ENCODE peak calls at places on chromosomes 2 and 18, in six cellular contexts. R, I, U, X, W and Z are unnamed samples.

GRCh38 chr2:201366166-201366565 is 9.0 kb upstream of the FLACC1 start:
- DNase-seq in R (no peak), W (no peak), X (no peak), I (no peak), U (no peak), Z (no peak)

GRCh38 chr18:35042389-35043066 is 1.3 kb downstream of the MAPRE2 start:
- DNase-seq in W (peak), U (no peak), R (no peak), X (no peak), I (no peak), Z (peak)

GRCh38 chr2:69755862-69756467 is 14.0 kb downstream of the ANXA4 start:
- DNase-seq in W (no peak), X (no peak), I (no peak), U (no peak), R (no peak), Z (no peak)

GRCh38 chr2:237205111-237205541 is 119.4 kb downstream of the COPS8 start:
- DNase-seq in W (no peak), R (no peak), X (no peak), I (no peak), U (no peak), Z (no peak)

GRCh38 chr2:137115081-137115713 is 349.9 kb downstream of the THSD7B start:
- DNase-seq in R (no peak), X (no peak), I (no peak), U (no peak), W (no peak), Z (no peak)

GRCh38 chr18:77544792-77545191 is 295.1 kb downstream of the GALR1 start:
- DNase-seq in R (no peak), W (no peak), X (no peak), I (no peak), U (no peak), Z (no peak)

GRCh38 chr2:54259413-54260240 is 3.6 kb upstream of the TSPYL6 start:
- DNase-seq in W (no peak), U (no peak), X (no peak), I (no peak), R (no peak), Z (peak)

GRCh38 chr2:10520154-10520553 is 72.0 kb upstream of the ODC1 start:
- DNase-seq in I (no peak), W (peak), X (no peak), U (no peak), R (no peak), Z (peak)

GRCh38 chr2:188601927-188602326 is 310.3 kb downstream of the GULP1 start:
- DNase-seq in I (no peak), W (no peak), U (no peak), R (no peak), X (no peak), Z (no peak)

GRCh38 chr2:119429225-119430000 is 2.2 kb upstream of the TMEM37 start:
- DNase-seq in I (no peak), X (no peak), U (no peak), R (no peak), W (no peak), Z (no peak)

GRCh38 chr2:119263656-119264055 is 40.0 kb downstream of the STEAP3 start:
- DNase-seq in I (no peak), X (no peak), W (no peak), R (no peak), U (no peak), Z (no peak)

GRCh38 chr18:669077-669476 is 11.6 kb downstream of the TYMS start:
- DNase-seq in R (no peak), W (no peak), U (no peak), X (no peak), I (no peak), Z (no peak)

GRCh38 chr18:668263-668662 is 10.8 kb downstream of the TYMS start:
- DNase-seq in W (no peak), X (no peak), R (no peak), U (no peak), I (no peak), Z (no peak)

GRCh38 chr18:666628-667027 is 9.2 kb downstream of the TYMS start:
- DNase-seq in R (no peak), W (no peak), X (no peak), U (no peak), I (no peak), Z (no peak)

GRCh38 chr18:662197-662596 is 4.7 kb downstream of the TYMS start:
- DNase-seq in X (no peak), U (no peak), W (no peak), R (no peak), I (no peak), Z (no peak)

DNA sequence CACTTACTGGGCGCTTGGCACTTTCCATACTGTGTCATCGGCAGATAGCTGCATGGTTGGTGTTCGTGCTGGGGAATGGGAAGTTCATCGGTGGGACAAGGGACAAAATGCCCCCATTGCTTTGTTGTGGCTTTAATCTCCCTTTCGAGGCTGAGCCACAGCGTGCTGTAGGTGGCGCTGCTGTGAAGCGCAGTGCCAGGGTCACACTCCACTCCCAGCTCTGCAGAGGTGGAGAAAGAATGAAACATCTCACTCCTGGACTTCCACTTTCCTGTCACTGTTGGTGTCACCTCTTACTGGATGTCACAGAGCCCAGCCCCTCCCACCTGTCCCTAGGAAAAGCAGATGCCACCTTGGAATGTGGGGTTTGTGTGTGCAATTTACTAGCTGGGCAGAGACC is 8.7 kb downstream of the TYMS start:
- DNase-seq in I (peak), U (no peak), R (no peak), W (no peak), X (no peak), Z (no peak)
- TF ChIP-seq CTCF in I (peak), U (no peak), R (no peak), W (no peak), X (no peak), Z (peak)

GRCh38 chr2:73292316-73292905 is 937 bp downstream of the EGR4 start:
- DNase-seq in U (no peak), I (no peak), X (no peak), R (no peak), W (no peak), Z (peak)

GRCh38 chr2:73290049-73290839 is 3.1 kb downstream of the EGR4 start:
- DNase-seq in R (no peak), U (no peak), I (peak), W (peak), X (no peak), Z (peak)

GRCh38 chr2:73291093-73291460 is 2.3 kb downstream of the EGR4 start:
- DNase-seq in U (peak), I (peak), W (peak), R (peak), X (peak), Z (peak)

GRCh38 chr2:73292906-73293533 is 328 bp downstream of the EGR4 start:
- DNase-seq in W (no peak), X (no peak), I (peak), U (no peak), R (no peak), Z (peak)

DNA sequence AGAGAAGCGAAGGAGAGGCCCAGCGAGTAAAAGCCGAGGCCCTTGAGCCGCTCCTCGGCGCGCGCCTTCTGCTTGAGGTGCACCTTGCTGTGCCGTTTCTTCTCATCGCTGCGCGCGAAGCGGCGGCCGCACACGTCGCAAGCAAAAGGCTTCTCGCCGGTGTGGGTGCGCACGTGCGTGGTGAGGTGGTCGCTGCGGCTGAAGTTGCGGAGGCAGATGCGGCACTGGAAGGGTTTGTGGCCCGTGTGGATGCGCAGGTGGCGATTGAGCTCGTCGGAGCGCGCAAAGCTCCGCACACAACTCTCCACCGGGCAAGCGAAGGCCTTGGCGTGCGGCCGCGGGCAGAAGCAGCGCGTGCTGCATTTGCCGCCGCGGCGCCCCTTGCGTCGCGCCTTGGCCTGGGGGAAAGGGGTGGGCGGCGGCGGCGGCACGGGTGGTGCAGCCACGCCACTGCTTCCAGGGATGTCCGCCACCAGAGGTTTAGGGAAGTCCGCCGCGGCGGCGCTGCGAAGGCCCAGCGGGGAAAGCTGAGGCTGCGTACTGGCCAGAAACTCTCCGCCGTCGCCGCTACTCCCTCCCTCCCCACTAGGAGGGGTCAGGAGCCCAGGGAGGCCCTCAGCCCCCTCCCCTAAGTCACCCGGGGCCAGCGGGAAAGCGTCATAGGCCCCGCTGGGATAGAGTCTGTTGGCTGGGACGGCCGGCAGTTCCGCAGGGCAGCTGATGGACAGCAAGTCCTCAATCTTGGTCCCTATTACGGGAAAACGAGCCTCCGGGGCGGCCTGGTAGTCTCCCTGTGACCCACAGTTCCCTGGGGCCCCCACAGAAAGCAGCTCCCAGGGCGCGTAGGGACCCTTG is 1.7 kb downstream of the EGR4 start:
- DNase-seq in U (no peak), R (no peak), I (peak), X (no peak), W (peak), Z (peak)
- TF ChIP-seq CTCF in U (peak), R (no peak), I (peak), X (no peak), W (no peak), Z (no peak)

DNA sequence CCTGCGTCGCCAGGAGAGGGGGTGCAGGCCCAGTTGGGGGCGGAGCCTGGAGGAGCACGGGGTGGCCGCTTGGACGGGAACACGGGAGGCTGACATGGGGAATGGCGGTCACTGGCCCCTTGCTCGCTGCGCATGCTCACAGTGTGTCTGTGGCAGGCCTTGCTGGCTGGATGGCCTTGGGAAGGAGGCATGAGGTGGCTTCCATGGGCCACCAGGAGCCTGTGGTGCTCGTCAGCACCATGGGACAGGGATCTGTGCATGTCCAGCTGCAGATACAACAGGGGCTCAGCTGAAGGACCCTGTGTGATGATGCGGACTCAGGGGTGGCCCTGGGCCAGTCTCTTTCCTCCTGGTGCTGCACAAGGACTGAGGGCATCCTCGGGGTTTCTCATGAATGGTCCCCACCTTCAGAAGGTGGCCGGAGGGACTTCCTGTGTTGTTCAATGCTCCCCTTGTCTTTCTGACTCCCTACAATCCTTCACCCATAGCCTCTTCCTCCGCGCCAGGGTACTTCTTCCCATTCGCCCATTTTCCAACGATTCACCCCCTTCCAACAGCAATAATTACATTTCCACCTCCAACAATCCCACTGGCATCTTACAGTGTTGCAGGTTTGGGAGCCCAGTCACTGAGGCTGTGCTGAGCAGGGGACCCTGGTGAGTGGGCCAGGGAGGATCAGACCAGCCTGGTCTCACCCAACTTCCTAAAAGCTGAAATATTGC is 3.4 kb upstream of the SP140L start:
- DNase-seq in W (no peak), X (no peak), I (no peak), R (no peak), U (no peak), Z (no peak)
- TF ChIP-seq CTCF in W (no peak), X (no peak), I (no peak), R (no peak), U (no peak), Z (no peak)

GRCh38 chr2:181178823-181179412 is 198.5 kb downstream of the UBE2E3 start:
- DNase-seq in I (peak), X (no peak), U (peak), W (peak), R (no peak), Z (no peak)
- TF ChIP-seq CTCF in I (peak), X (peak), U (peak), W (peak), R (no peak), Z (peak)

GRCh38 chr18:43170586-43170985 is 55.1 kb upstream of the RIT2 start:
- DNase-seq in W (no peak), R (no peak), I (no peak), U (no peak), X (no peak), Z (no peak)
- TF ChIP-seq CTCF in W (no peak), R (no peak), I (peak), U (no peak), X (no peak), Z (peak)